ENCODE peak calls at places on chromosomes 6 and 20, in seven cellular contexts. U is AG09309; N is HEK293T; A is glomerular endothelial cell; J is GM04504; V is cardiac fibroblast; X is effector CD4-positive, alpha-beta T cell. D is an unnamed sample.

GRCh38 chr6:52595796-52596130 is 18.9 kb upstream of the TRAM2 start:
- DNase-seq in A (no peak), V (peak), X (no peak), N (no peak), U (no peak), J (no peak), D (no peak)

GRCh38 chr20:39117486-39117885 is 155.3 kb downstream of the DHX35 start:
- DNase-seq in X (no peak), J (peak), N (no peak), U (no peak), A (peak), V (peak), D (peak)

GRCh38 chr6:146041282-146041681 is 12.4 kb downstream of the GRM1 start:
- DNase-seq in N (peak), V (peak), X (no peak), A (peak), U (no peak), J (peak), D (no peak)

GRCh38 chr20:55415567-55416142 is 589.7 kb downstream of the CBLN4 start:
- DNase-seq in X (no peak), J (no peak), V (peak), A (no peak), N (no peak), U (no peak), D (no peak)

GRCh38 chr20:1209447-1210387 is 6.5 kb downstream of the C20orf202 start:
- DNase-seq in A (no peak), X (no peak), N (no peak), U (no peak), V (peak), J (no peak), D (no peak)

GRCh38 chr6:113936093-113936934 is 34.6 kb downstream of the HDAC2 start:
- DNase-seq in N (peak), V (peak), A (peak), U (peak), J (peak), X (no peak), D (peak)

GRCh38 chr6:36492621-36493020 is 49.8 kb downstream of the KCTD20 start:
- DNase-seq in V (no peak), A (no peak), U (no peak), J (no peak), X (no peak), N (no peak), D (peak)

GRCh38 chr20:62602550-62602949 is 39.8 kb upstream of the SLCO4A1 start:
- DNase-seq in U (no peak), A (no peak), V (no peak), J (no peak), N (no peak), X (no peak), D (peak)

GRCh38 chr6:73511796-73512195 is 9.0 kb downstream of the EEF1A1 start:
- DNase-seq in X (no peak), U (no peak), N (no peak), V (no peak), J (no peak), A (no peak), D (no peak)

GRCh38 chr6:28136585-28137457 is 4.9 kb upstream of the ZKSCAN8 start:
- DNase-seq in X (peak), N (peak), J (peak), V (peak), A (peak), U (peak), D (peak)

GRCh38 chr6:12538881-12539357 is 177.6 kb upstream of the PHACTR1 start:
- DNase-seq in J (no peak), A (no peak), U (no peak), N (no peak), V (peak), X (no peak), D (no peak)

GRCh38 chr6:70651326-70651905 is 16.3 kb upstream of the SMAP1 start:
- DNase-seq in N (no peak), X (no peak), J (no peak), U (no peak), V (no peak), A (no peak), D (no peak)

GRCh38 chr6:146905313-146905712 is 298.9 kb upstream of the STXBP5 start:
- DNase-seq in A (no peak), U (peak), N (no peak), V (peak), X (no peak), J (peak), D (no peak)

GRCh38 chr6:145813285-145814034 is 1.1 kb downstream of the FBXO30 start:
- DNase-seq in X (no peak), N (peak), A (peak), V (peak), U (peak), J (peak), D (peak)

GRCh38 chr20:5153612-5154542 is 27.1 kb downstream of the CDS2 start:
- DNase-seq in A (no peak), J (no peak), N (no peak), U (no peak), V (peak), X (no peak), D (no peak)

GRCh38 chr20:58139849-58140786 is 88.3 kb downstream of the ANKRD60 start:
- DNase-seq in N (no peak), X (no peak), A (no peak), U (no peak), J (no peak), V (no peak), D (no peak)

GRCh38 chr20:31707258-31707615 is 15.4 kb downstream of the BCL2L1 start:
- DNase-seq in A (no peak), V (no peak), J (no peak), U (no peak), N (no peak), X (no peak), D (no peak)

GRCh38 chr6:2575191-2575590 is 175.5 kb downstream of the MYLK4 start:
- DNase-seq in U (no peak), A (no peak), J (no peak), N (no peak), V (peak), X (no peak), D (peak)

GRCh38 chr6:46437671-46438221 is 53.5 kb downstream of the RCAN2 start:
- DNase-seq in J (peak), X (no peak), N (no peak), A (no peak), V (peak), U (peak), D (peak)

GRCh38 chr20:53077373-53078205 is 105.4 kb downstream of the TSHZ2 start:
- DNase-seq in X (no peak), A (peak), J (no peak), N (no peak), U (no peak), V (no peak), D (no peak)

GRCh38 chr6:11243861-11244260 is 11.4 kb upstream of the NEDD9 start:
- DNase-seq in U (no peak), J (no peak), V (no peak), N (no peak), X (no peak), A (no peak), D (no peak)

GRCh38 chr6:151071295-151071694 is 168.5 kb upstream of the AKAP12 start:
- DNase-seq in J (peak), U (peak), A (no peak), N (no peak), V (peak), X (no peak), D (no peak)

GRCh38 chr6:136123464-136123863 is 126.6 kb downstream of the MTFR2 start:
- DNase-seq in V (peak), J (no peak), X (no peak), A (no peak), U (no peak), N (no peak), D (no peak)

GRCh38 chr6:41560440-41561192 is 14.4 kb downstream of the FOXP4 start:
- DNase-seq in A (no peak), V (peak), N (no peak), U (no peak), J (no peak), X (peak), D (peak)

GRCh38 chr20:3740600-3741301 is 8.3 kb downstream of the HSPA12B start:
- DNase-seq in U (no peak), A (no peak), J (no peak), X (no peak), N (no peak), V (no peak), D (no peak)

GRCh38 chr6:31541059-31541657 is 645 bp downstream of the DDX39B start:
- DNase-seq in V (peak), X (peak), J (no peak), A (no peak), U (no peak), N (peak), D (peak)

GRCh38 chr6:152634773-152635172 is 2.4 kb downstream of the SYNE1 start:
- DNase-seq in X (no peak), V (no peak), J (no peak), A (no peak), U (no peak), N (no peak), D (no peak)

GRCh38 chr6:34359438-34360158 is 32.9 kb downstream of the NUDT3 start:
- DNase-seq in A (no peak), V (peak), J (no peak), U (peak), X (no peak), N (no peak), D (no peak)

GRCh38 chr6:149859938-149860337 is 4.2 kb downstream of the LRP11 start:
- DNase-seq in X (no peak), U (no peak), N (no peak), J (no peak), V (no peak), A (no peak), D (no peak)